ENCODE peak calls at places on chromosomes 12 and 14, in six cellular contexts. B, X, T, I, N and O are unnamed samples.

GRCh38 chr12:15875863-15876262 is 6.3 kb upstream of the STRAP start:
- DNase-seq in B (no peak), X (no peak), T (no peak), I (no peak), N (no peak), O (no peak)

GRCh38 chr12:111673503-111673902 is 12.3 kb downstream of the BRAP start:
- DNase-seq in B (peak; percentile 54), X (no peak), T (no peak), I (no peak), N (no peak), O (no peak)

GRCh38 chr12:30764251-30764650 is 9.5 kb upstream of the CAPRIN2 start:
- DNase-seq in B (no peak), X (no peak), T (no peak), I (no peak), N (no peak), O (no peak)

GRCh38 chr12:113142173-113142885 is 6.8 kb upstream of the RASAL1 start:
- DNase-seq in B (no peak), X (no peak), T (peak; percentile 72), I (no peak), N (no peak), O (no peak)

GRCh38 chr12:6082613-6083012 is 41.9 kb downstream of the VWF start:
- DNase-seq in B (no peak), X (no peak), T (no peak), I (no peak), N (no peak), O (no peak)

GRCh38 chr12:47838286-47838931 is 18.7 kb upstream of the HDAC7 start:
- DNase-seq in B (peak; percentile 47), X (peak; percentile 29), T (peak; percentile 28), I (no peak), N (no peak), O (no peak)

GRCh38 chr14:105419305-105420091 is at the start of gene MTA1:
- DNase-seq in B (peak; percentile 75), X (peak; percentile 29), T (no peak), I (no peak), N (peak; percentile 44), O (no peak)

GRCh38 chr14:95507701-95508103 is 8.7 kb downstream of the SYNE3 start:
- DNase-seq in B (no peak), X (peak; percentile 24), T (no peak), I (no peak), N (peak; percentile 80), O (no peak)

GRCh38 chr12:106044773-106045172 is 94.0 kb downstream of the NUAK1 start:
- DNase-seq in B (no peak), X (no peak), T (no peak), I (no peak), N (no peak), O (no peak)

GRCh38 chr14:74468513-74468912 is 24.6 kb downstream of the NPC2 start:
- DNase-seq in B (no peak), X (no peak), T (no peak), I (no peak), N (no peak), O (no peak)

GRCh38 chr12:118271199-118271598 is 101.5 kb downstream of the TAOK3 start:
- DNase-seq in B (no peak), X (no peak), T (no peak), I (no peak), N (peak; percentile 13), O (no peak)

GRCh38 chr12:51399893-51400292 is 8.7 kb upstream of the GALNT6 start:
- DNase-seq in B (no peak), X (no peak), T (no peak), I (no peak), N (no peak), O (no peak)

GRCh38 chr14:38078393-38078792 is 129.3 kb upstream of the SSTR1 start:
- DNase-seq in B (no peak), X (no peak), T (no peak), I (no peak), N (no peak), O (peak; percentile 18)
- H3K27ac ChIP-seq in B (no peak overlapping the region), X (no peak overlapping the region), T (no peak overlapping the region), I (no peak overlapping the region), N (no peak overlapping the region), O (peak overlapping the region; percentile 70)

GRCh38 chr14:30020271-30020670 is 92.6 kb upstream of the PRKD1 start:
- DNase-seq in B (no peak), X (no peak), T (no peak), I (no peak), N (no peak), O (no peak)
- H3K27ac ChIP-seq in B (no peak overlapping the region), X (no peak overlapping the region), T (no peak overlapping the region), I (no peak overlapping the region), N (no peak overlapping the region), O (no peak overlapping the region)

GRCh38 chr14:60643443-60644402 is 5.6 kb downstream of the SIX1 start:
- DNase-seq in B (no peak), X (no peak), T (no peak), I (no peak), N (no peak), O (no peak)
- H3K27ac ChIP-seq in B (no peak overlapping the region), X (no peak overlapping the region), T (no peak overlapping the region), I (no peak overlapping the region), N (no peak overlapping the region), O (peak overlapping the region; percentile 70)

GRCh38 chr14:103370087-103370486 is 15.1 kb upstream of the MARK3 start:
- DNase-seq in B (no peak), X (no peak), T (no peak), I (no peak), N (no peak), O (no peak)

GRCh38 chr14:103367995-103368394 is 17.2 kb upstream of the MARK3 start:
- DNase-seq in B (no peak), X (no peak), T (no peak), I (no peak), N (no peak), O (no peak)

GRCh38 chr14:103372017-103372416 is 13.2 kb upstream of the MARK3 start:
- DNase-seq in B (no peak), X (no peak), T (no peak), I (no peak), N (no peak), O (no peak)

GRCh38 chr14:103374121-103374520 is 11.1 kb upstream of the MARK3 start:
- DNase-seq in B (no peak), X (no peak), T (no peak), I (no peak), N (no peak), O (no peak)

GRCh38 chr14:103372552-103373304 is 12.5 kb upstream of the MARK3 start:
- DNase-seq in B (peak; percentile 8), X (peak; percentile 87), T (no peak), I (no peak), N (peak; percentile 89), O (peak; percentile 88)
- H3K27ac ChIP-seq in B (no peak overlapping the region), X (peak overlapping the region; percentile 63), T (no peak overlapping the region), I (no peak overlapping the region), N (peak overlapping the region; percentile 77), O (peak overlapping the region; percentile 89)

GRCh38 chr12:12473223-12473622 is 89.4 kb downstream of the DUSP16 start:
- DNase-seq in B (no peak), X (no peak), T (no peak), I (no peak), N (no peak), O (no peak)
- H3K27ac ChIP-seq in B (no peak overlapping the region), X (no peak overlapping the region), T (no peak overlapping the region), I (no peak overlapping the region), N (no peak overlapping the region), O (no peak overlapping the region)